ENCODE peak calls at places on chromosomes 16 and 17, in ten cellular contexts. U, H, L, G, X, K, I, D, V and P are unnamed samples.

GRCh38 chr17:55588446-55588845 is 77.2 kb upstream of the SMIM36 start:
- DNase-seq in U (peak; percentile 64), H (no peak), L (no peak), G (no peak), X (no peak), K (no peak), I (no peak), D (no peak), V (no peak), P (no peak)

GRCh38 chr17:16075949-16076348 is 76.3 kb downstream of the TTC19 start:
- DNase-seq in U (no peak), H (no peak), L (no peak), G (no peak), X (no peak), K (no peak), I (no peak), D (no peak), V (no peak), P (no peak)

GRCh38 chr17:31286587-31286986 is 10.5 kb downstream of the OMG start:
- DNase-seq in U (no peak), H (no peak), L (no peak), G (no peak), X (no peak), K (no peak), I (no peak), D (no peak), V (no peak), P (no peak)

GRCh38 chr17:43175213-43176118 is 4.5 kb downstream of the NBR1 start:
- DNase-seq in U (peak; percentile 85), H (peak; percentile 50), L (peak; percentile 63), G (no peak), X (no peak), K (no peak), I (no peak), D (no peak), V (no peak), P (no peak)

GRCh38 chr17:15999141-15999973 is at the start of the genes TTC19 and ZSWIM7:
- DNase-seq in U (peak; percentile 96), H (peak; percentile 81), L (peak; percentile 93), G (peak; percentile 96), X (peak; percentile 97), K (peak; percentile 89), I (peak; percentile 83), D (peak; percentile 79), V (peak; percentile 85), P (peak; percentile 97)

GRCh38 chr17:68198931-68199836 is 48.7 kb upstream of the AMZ2 start:
- DNase-seq in U (no peak), H (no peak), L (no peak), G (no peak), X (no peak), K (no peak), I (no peak), D (no peak), V (no peak), P (no peak)

GRCh38 chr17:38509008-38509771 is 80.9 kb downstream of the ARHGAP23 start:
- DNase-seq in U (peak; percentile 92), H (peak; percentile 83), L (peak; percentile 86), G (peak; percentile 82), X (peak; percentile 85), K (peak; percentile 67), I (peak; percentile 53), D (peak; percentile 56), V (peak; percentile 63), P (peak; percentile 58)

GRCh38 chr17:74177018-74177450 is 26.4 kb upstream of the RPL38 start:
- DNase-seq in U (peak; percentile 41), H (no peak), L (peak; percentile 42), G (no peak), X (peak; percentile 97), K (peak; percentile 75), I (no peak), D (no peak), V (no peak), P (peak; percentile 76)

GRCh38 chr16:89315791-89316581 is 98.5 kb downstream of the ZNF778 start:
- DNase-seq in U (peak; percentile 90), H (no peak), L (peak; percentile 90), G (no peak), X (peak; percentile 91), K (peak; percentile 99), I (no peak), D (peak; percentile 56), V (peak; percentile 79), P (peak; percentile 98)

GRCh38 chr16:1194665-1195392 is 30.2 kb downstream of the TPSG1 start:
- DNase-seq in U (no peak), H (no peak), L (no peak), G (no peak), X (no peak), K (no peak), I (peak; percentile 9), D (no peak), V (no peak), P (no peak)

GRCh38 chr17:1220346-1220745 is 40.6 kb upstream of the ABR start:
- DNase-seq in U (no peak), H (no peak), L (no peak), G (no peak), X (no peak), K (no peak), I (no peak), D (no peak), V (no peak), P (no peak)

GRCh38 chr16:83456934-83457333 is 350.8 kb upstream of the HSBP1 start:
- DNase-seq in U (no peak), H (no peak), L (no peak), G (no peak), X (no peak), K (no peak), I (no peak), D (no peak), V (no peak), P (no peak)

GRCh38 chr16:11345040-11345862 is at the start of gene RMI2:
- DNase-seq in U (peak; percentile 92), H (peak; percentile 86), L (peak; percentile 91), G (peak; percentile 97), X (peak; percentile 97), K (peak; percentile 95), I (peak; percentile 86), D (peak; percentile 93), V (peak; percentile 97), P (peak; percentile 92)

GRCh38 chr17:44961921-44962350 is 6.2 kb downstream of the C1QL1 start:
- DNase-seq in U (peak; percentile 18), H (no peak), L (no peak), G (no peak), X (no peak), K (no peak), I (no peak), D (no peak), V (no peak), P (no peak)

GRCh38 chr17:4900231-4901107 is 1.1 kb downstream of the C17orf107 start:
- DNase-seq in U (no peak), H (no peak), L (no peak), G (peak; percentile 49), X (no peak), K (no peak), I (no peak), D (peak; percentile 30), V (peak; percentile 81), P (no peak)

GRCh38 chr16:74578433-74578832 is 28.5 kb downstream of the GLG1 start:
- DNase-seq in U (no peak), H (no peak), L (no peak), G (no peak), X (no peak), K (no peak), I (no peak), D (no peak), V (no peak), P (no peak)

GRCh38 chr17:82848022-82848592 is 8.3 kb upstream of the ZNF750 start:
- DNase-seq in U (peak; percentile 78), H (peak; percentile 47), L (peak; percentile 72), G (peak; percentile 69), X (peak; percentile 60), K (no peak), I (no peak), D (no peak), V (peak; percentile 19), P (no peak)

GRCh38 chr17:18859256-18859655 is 1.3 kb downstream of the PRPSAP2 start:
- DNase-seq in U (peak; percentile 73), H (no peak), L (peak; percentile 47), G (no peak), X (peak; percentile 68), K (no peak), I (no peak), D (no peak), V (no peak), P (no peak)

GRCh38 chr16:46690281-46691178 is 1.1 kb downstream of the ORC6 start:
- DNase-seq in U (peak; percentile 46), H (no peak), L (peak; percentile 51), G (no peak), X (peak; percentile 44), K (peak; percentile 19), I (no peak), D (no peak), V (no peak), P (no peak)

GRCh38 chr17:51765558-51766145 is 392.9 kb downstream of the CA10 start:
- DNase-seq in U (no peak), H (no peak), L (no peak), G (no peak), X (no peak), K (no peak), I (no peak), D (no peak), V (no peak), P (no peak)

GRCh38 chr17:63378411-63379076 is 67.6 kb downstream of the CYB561 start:
- DNase-seq in U (peak; percentile 34), H (no peak), L (no peak), G (no peak), X (no peak), K (no peak), I (no peak), D (no peak), V (no peak), P (no peak)

GRCh38 chr17:66941773-66942452 is 22.6 kb upstream of the CACNG4 start:
- DNase-seq in U (no peak), H (no peak), L (no peak), G (no peak), X (no peak), K (no peak), I (no peak), D (no peak), V (no peak), P (no peak)